ENCODE peak calls at places on chromosomes 12 and 14, in four cellular contexts. One of them, this sample, is unnamed.

GRCh38 chr14:68181395-68182326 is 362.1 kb downstream of the RAD51B start:
- DNase-seq in cardiac muscle cell: peak
- DNase-seq in upper lobe of left lung: no peak
- DNase-seq in left ventricle myocardium inferior: no peak
- DNase-seq in this sample: no peak

GRCh38 chr12:18400186-18400585 is 138.9 kb downstream of the PIK3C2G start:
- DNase-seq in cardiac muscle cell: peak
- DNase-seq in upper lobe of left lung: no peak
- DNase-seq in left ventricle myocardium inferior: no peak
- DNase-seq in this sample: no peak

GRCh38 chr12:78096909-78097597 is 266.4 kb downstream of the NAV3 start:
- DNase-seq in cardiac muscle cell: peak
- DNase-seq in upper lobe of left lung: no peak
- DNase-seq in left ventricle myocardium inferior: no peak
- DNase-seq in this sample: no peak

GRCh38 chr14:56172571-56172971 is 54.4 kb downstream of the PELI2 start:
- DNase-seq in cardiac muscle cell: peak
- DNase-seq in upper lobe of left lung: no peak
- DNase-seq in left ventricle myocardium inferior: no peak
- DNase-seq in this sample: no peak

GRCh38 chr12:91604897-91605296 is 422.3 kb upstream of the DCN start:
- DNase-seq in cardiac muscle cell: peak
- DNase-seq in upper lobe of left lung: no peak
- DNase-seq in left ventricle myocardium inferior: no peak
- DNase-seq in this sample: no peak

GRCh38 chr14:29681308-29681707 is 246.3 kb downstream of the PRKD1 start:
- DNase-seq in cardiac muscle cell: no peak
- DNase-seq in upper lobe of left lung: no peak
- DNase-seq in left ventricle myocardium inferior: no peak
- DNase-seq in this sample: no peak

GRCh38 chr14:93207468-93208308 is 632 bp downstream of the UBR7 start:
- DNase-seq in cardiac muscle cell: peak
- DNase-seq in upper lobe of left lung: no peak
- DNase-seq in left ventricle myocardium inferior: peak
- DNase-seq in this sample: peak

GRCh38 chr14:95575820-95576473 is 41.1 kb downstream of the GLRX5 start:
- DNase-seq in cardiac muscle cell: no peak
- DNase-seq in upper lobe of left lung: no peak
- DNase-seq in left ventricle myocardium inferior: no peak
- DNase-seq in this sample: no peak

GRCh38 chr12:9868271-9868815 is 811 bp downstream of the CLEC2B start:
- DNase-seq in cardiac muscle cell: peak
- DNase-seq in upper lobe of left lung: no peak
- DNase-seq in left ventricle myocardium inferior: no peak
- DNase-seq in this sample: no peak

GRCh38 chr12:125882141-125882540 is 816.9 kb downstream of the AACS start:
- DNase-seq in cardiac muscle cell: no peak
- DNase-seq in upper lobe of left lung: no peak
- DNase-seq in left ventricle myocardium inferior: no peak
- DNase-seq in this sample: no peak

GRCh38 chr12:19794116-19794515 is 354.8 kb downstream of the AEBP2 start:
- DNase-seq in cardiac muscle cell: no peak
- DNase-seq in upper lobe of left lung: no peak
- DNase-seq in left ventricle myocardium inferior: no peak
- DNase-seq in this sample: no peak
- H3K27ac ChIP-seq in cardiac muscle cell: no peak
- H3K27ac ChIP-seq in upper lobe of left lung: no peak
- H3K27ac ChIP-seq in left ventricle myocardium inferior: no peak
- H3K27ac ChIP-seq in this sample: no peak

DNA sequence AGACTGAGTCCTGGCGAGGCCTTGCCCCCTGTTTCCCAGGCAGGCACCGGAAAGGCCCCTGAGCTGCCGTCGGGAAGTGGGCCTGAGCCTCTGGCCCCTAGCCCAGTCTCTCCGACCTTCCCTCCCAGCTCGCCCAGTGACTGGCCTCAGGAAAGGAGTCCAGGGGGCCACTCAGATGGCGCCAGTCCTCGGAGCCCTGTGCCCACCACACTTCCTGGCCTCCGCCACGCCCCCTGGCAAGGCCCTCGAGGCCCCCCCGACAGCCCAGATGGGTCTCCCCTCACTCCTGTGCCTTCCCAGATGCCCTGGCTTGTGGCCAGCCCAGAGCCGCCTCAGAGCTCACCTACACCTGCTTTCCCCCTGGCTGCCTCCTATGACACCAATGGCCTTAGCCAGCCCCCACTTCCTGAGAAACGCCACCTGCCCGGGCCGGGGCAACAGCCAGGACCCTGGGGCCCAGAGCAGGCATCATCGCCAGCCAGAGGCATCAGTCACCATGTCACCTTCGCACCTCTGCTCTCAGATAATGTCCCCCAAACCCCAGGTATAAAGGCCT is 10.9 kb downstream of the TNS2 start:
- DNase-seq in cardiac muscle cell: peak
- DNase-seq in upper lobe of left lung: peak
- DNase-seq in left ventricle myocardium inferior: no peak
- DNase-seq in this sample: peak
- TF ChIP-seq CTCF in cardiac muscle cell: no peak
- TF ChIP-seq CTCF in upper lobe of left lung: no peak
- TF ChIP-seq CTCF in left ventricle myocardium inferior: no peak
- TF ChIP-seq CTCF in this sample: no peak

DNA sequence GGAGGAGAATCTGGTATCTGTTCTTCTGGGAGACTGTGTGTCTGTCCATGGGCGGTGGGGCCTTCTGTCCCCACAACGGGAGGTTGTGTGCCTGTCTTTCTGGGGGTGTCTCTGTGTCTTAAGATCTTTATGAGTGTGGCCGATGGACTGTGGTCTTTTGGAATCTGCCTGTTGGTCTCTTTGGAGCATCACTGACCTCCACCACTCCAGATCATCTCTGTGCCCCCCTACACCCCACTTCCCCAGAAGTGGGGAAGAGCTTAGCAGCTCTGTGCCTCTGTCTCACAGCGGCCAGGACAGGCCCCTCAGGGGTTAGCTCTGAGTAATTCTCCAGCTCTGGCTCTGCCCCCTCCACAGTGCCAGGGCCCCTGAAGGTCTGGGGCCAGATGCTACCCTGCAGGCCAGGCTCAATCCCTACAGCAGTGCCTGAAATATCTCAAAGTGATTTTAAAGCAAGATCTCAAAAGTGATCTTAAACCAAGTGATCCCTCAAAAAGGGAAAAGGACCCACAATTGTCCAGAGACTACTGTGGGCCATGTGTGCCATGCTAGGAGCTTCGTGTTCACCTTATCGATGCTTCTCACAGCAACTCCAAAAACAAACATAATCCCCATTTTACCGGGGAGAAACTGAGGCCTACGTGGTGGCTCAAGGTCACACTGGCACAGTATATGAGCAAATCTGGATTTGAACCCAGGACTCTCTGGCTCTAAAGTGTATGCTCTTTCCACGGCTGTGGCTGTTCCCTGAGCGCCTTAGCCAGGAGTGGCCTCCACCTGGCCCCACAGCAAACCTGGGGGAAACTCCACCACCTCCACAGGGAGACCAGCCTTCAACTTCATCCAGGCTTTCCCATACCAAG is 26.0 kb upstream of the KRT78 start:
- DNase-seq in cardiac muscle cell: no peak
- DNase-seq in upper lobe of left lung: no peak
- DNase-seq in left ventricle myocardium inferior: no peak
- DNase-seq in this sample: no peak
- H3K27ac ChIP-seq in cardiac muscle cell: no peak
- H3K27ac ChIP-seq in upper lobe of left lung: peak
- H3K27ac ChIP-seq in left ventricle myocardium inferior: peak
- H3K27ac ChIP-seq in this sample: peak

DNA sequence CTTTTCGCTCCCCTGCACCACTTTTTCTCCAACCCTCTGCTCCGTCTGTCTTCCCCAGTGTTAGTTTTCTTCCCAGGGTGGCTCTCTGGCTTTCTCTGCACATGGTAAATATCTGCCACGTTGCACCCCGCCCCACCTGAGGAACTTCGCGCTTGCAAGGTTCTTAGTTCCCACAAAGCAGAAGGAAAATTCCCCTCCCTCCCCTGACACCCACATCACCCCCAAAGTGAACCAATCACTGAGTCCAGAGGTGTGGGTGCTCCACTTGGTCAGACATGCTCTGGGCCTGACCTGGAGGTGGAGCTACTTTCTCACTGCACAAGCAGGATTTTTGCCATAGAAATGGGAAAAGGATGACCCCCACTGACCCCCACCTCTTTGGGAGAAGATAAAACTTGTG is 415.0 kb downstream of the FUT8 start:
- DNase-seq in cardiac muscle cell: no peak
- DNase-seq in upper lobe of left lung: no peak
- DNase-seq in left ventricle myocardium inferior: no peak
- DNase-seq in this sample: no peak
- TF ChIP-seq CTCF in cardiac muscle cell: no peak
- TF ChIP-seq CTCF in upper lobe of left lung: no peak
- TF ChIP-seq CTCF in left ventricle myocardium inferior: no peak
- TF ChIP-seq CTCF in this sample: no peak